ENCODE peak calls at places on chromosomes 13 and 19, in four cellular contexts. Y, J, O and E are unnamed samples.

GRCh38 chr19:42017040-42017439 is 23.0 kb upstream of the ATP1A3 start:
- DNase-seq in Y (no peak), J (no peak), O (no peak), E (no peak)

GRCh38 chr13:113927661-113928581 is 46.0 kb downstream of the C13orf46 start:
- DNase-seq in Y (no peak), J (no peak), O (no peak), E (no peak)

GRCh38 chr13:62721893-62722292 is 1306.2 kb upstream of the PCDH20 start:
- DNase-seq in Y (no peak), J (no peak), O (no peak), E (no peak)

GRCh38 chr13:40061466-40062450 is 406.3 kb downstream of the COG6 start:
- DNase-seq in Y (no peak), J (no peak), O (no peak), E (no peak)

GRCh38 chr19:58262922-58263296 is 15.8 kb upstream of the ZNF8 start:
- DNase-seq in Y (no peak), J (no peak), O (no peak), E (no peak)

GRCh38 chr13:96769874-96770273 is 224.4 kb downstream of the OXGR1 start:
- DNase-seq in Y (no peak), J (no peak), O (no peak), E (no peak)

GRCh38 chr19:7772752-7773291 is 9.8 kb downstream of the CLEC4M start:
- DNase-seq in Y (peak), J (no peak), O (no peak), E (peak)

GRCh38 chr19:58170860-58171259 is 12.0 kb upstream of the ZNF274 start:
- DNase-seq in Y (no peak), J (no peak), O (no peak), E (no peak)

GRCh38 chr19:38657633-38658222 is 10.3 kb downstream of the ACTN4 start:
- DNase-seq in Y (no peak), J (no peak), O (no peak), E (no peak)

GRCh38 chr19:7355151-7355845 is 6.6 kb downstream of the ARHGEF18 start:
- DNase-seq in Y (no peak), J (no peak), O (no peak), E (no peak)

GRCh38 chr13:99546878-99547277 is 45.6 kb downstream of the TM9SF2 start:
- DNase-seq in Y (no peak), J (no peak), O (no peak), E (no peak)

GRCh38 chr19:3324405-3324856 is 42.0 kb upstream of the NFIC start:
- DNase-seq in Y (no peak), J (peak), O (peak), E (peak)

GRCh38 chr19:37654833-37655688 is at the start of gene ZFP30:
- DNase-seq in Y (peak), J (peak), O (peak), E (peak)

GRCh38 chr19:46049597-46049996 is 8.8 kb upstream of the IGFL4 start:
- DNase-seq in Y (no peak), J (no peak), O (no peak), E (no peak)

GRCh38 chr13:53200498-53201453 is 172.2 kb downstream of the OLFM4 start:
- DNase-seq in Y (peak), J (peak), O (no peak), E (peak)

GRCh38 chr13:59126474-59126873 is 1037.3 kb downstream of the DIAPH3 start:
- DNase-seq in Y (no peak), J (no peak), O (no peak), E (no peak)

GRCh38 chr19:41892173-41892902 is 9.4 kb downstream of the ARHGEF1 start:
- DNase-seq in Y (no peak), J (no peak), O (no peak), E (no peak)

GRCh38 chr19:32464279-32464678 is 58.7 kb downstream of the DPY19L3 start:
- DNase-seq in Y (no peak), J (no peak), O (no peak), E (no peak)

GRCh38 chr19:1267441-1268391 is 1.4 kb upstream of the CIRBP start:
- DNase-seq in Y (no peak), J (peak), O (no peak), E (no peak)

GRCh38 chr13:77781804-77782203 is 84.3 kb downstream of the SLAIN1 start:
- DNase-seq in Y (no peak), J (no peak), O (no peak), E (no peak)

GRCh38 chr19:12757544-12758274 is 6.1 kb downstream of the BEST2 start:
- DNase-seq in Y (peak), J (peak), O (peak), E (peak)

GRCh38 chr19:7926727-7927604 is 1.0 kb upstream of the CTXN1 start:
- DNase-seq in Y (peak), J (peak), O (no peak), E (no peak)

GRCh38 chr19:2240881-2241760 is 4.5 kb downstream of the SF3A2 start:
- DNase-seq in Y (no peak), J (peak), O (peak), E (no peak)

GRCh38 chr13:27037171-27037570 is 134.4 kb downstream of the USP12 start:
- DNase-seq in Y (no peak), J (no peak), O (no peak), E (no peak)

GRCh38 chr19:17605761-17606745 is 50.6 kb downstream of the COLGALT1 start:
- DNase-seq in Y (peak), J (peak), O (peak), E (peak)

GRCh38 chr19:34088292-34088691 is 84.0 kb upstream of the LSM14A start:
- DNase-seq in Y (no peak), J (no peak), O (no peak), E (no peak)

GRCh38 chr19:47573076-47574026 is at the start of gene ZNF541:
- DNase-seq in Y (no peak), J (peak), O (peak), E (no peak)

GRCh38 chr19:44792286-44792685 is 14.6 kb downstream of the CBLC start:
- DNase-seq in Y (peak), J (no peak), O (no peak), E (no peak)

GRCh38 chr19:17076539-17076919 is 952 bp downstream of the MYO9B start:
- DNase-seq in Y (peak), J (no peak), O (no peak), E (no peak)

GRCh38 chr13:99740261-99740979 is 231.1 kb downstream of the ZIC5 start:
- DNase-seq in Y (no peak), J (no peak), O (no peak), E (no peak)

GRCh38 chr13:73300718-73301425 is 242.1 kb downstream of the KLF5 start:
- DNase-seq in Y (no peak), J (no peak), O (no peak), E (no peak)

GRCh38 chr13:53191091-53191490 is 162.5 kb downstream of the OLFM4 start:
- DNase-seq in Y (no peak), J (no peak), O (no peak), E (no peak)

GRCh38 chr19:12872941-12873890 is 8.0 kb downstream of the DNASE2 start:
- DNase-seq in Y (no peak), J (peak), O (peak), E (peak)

GRCh38 chr13:27654816-27655215 is 33.1 kb downstream of the POLR1D start:
- DNase-seq in Y (no peak), J (no peak), O (no peak), E (no peak)

GRCh38 chr19:11624064-11624463 is 26.8 kb downstream of the ZNF627 start:
- DNase-seq in Y (no peak), J (no peak), O (no peak), E (no peak)

GRCh38 chr13:31543190-31543589 is 196.1 kb upstream of the RXFP2 start:
- DNase-seq in Y (no peak), J (no peak), O (no peak), E (no peak)

GRCh38 chr13:31540316-31540715 is 199.0 kb upstream of the RXFP2 start:
- DNase-seq in Y (no peak), J (no peak), O (no peak), E (no peak)

GRCh38 chr13:31538067-31539042 is 201.0 kb upstream of the RXFP2 start:
- DNase-seq in Y (no peak), J (no peak), O (no peak), E (no peak)
- TF ChIP-seq CTCF in Y (peak), J (peak), O (no peak), E (no peak)

GRCh38 chr19:30884146-30884812 is 465.0 kb downstream of the TSHZ3 start:
- DNase-seq in Y (no peak), J (no peak), O (no peak), E (no peak)
- TF ChIP-seq CTCF in Y (no peak), J (no peak), O (no peak), E (no peak)

GRCh38 chr19:10220695-10221094 is 10.4 kb downstream of the S1PR2 start:
- DNase-seq in Y (no peak), J (no peak), O (no peak), E (no peak)

GRCh38 chr19:10217085-10217484 is 14.0 kb downstream of the S1PR2 start:
- DNase-seq in Y (no peak), J (no peak), O (no peak), E (no peak)

GRCh38 chr19:10222201-10222890 is 8.8 kb downstream of the S1PR2 start:
- DNase-seq in Y (no peak), J (no peak), O (no peak), E (no peak)

GRCh38 chr19:10223488-10224213 is 7.5 kb downstream of the S1PR2 start:
- DNase-seq in Y (no peak), J (no peak), O (no peak), E (no peak)

GRCh38 chr19:10219678-10220077 is 11.5 kb downstream of the S1PR2 start:
- DNase-seq in Y (peak), J (no peak), O (no peak), E (peak)
- TF ChIP-seq CTCF in Y (peak), J (peak), O (no peak), E (peak)

GRCh38 chr19:43774103-43774939 is 6.5 kb downstream of the KCNN4 start:
- DNase-seq in Y (no peak), J (peak), O (peak), E (no peak)
- TF ChIP-seq CTCF in Y (no peak), J (peak), O (peak), E (no peak)